ENCODE peak calls at places on chromosomes 16 and 17, in five cellular contexts. D is ACHN, A is neural crest cell, J is dorsolateral prefrontal cortex, W is cardiac muscle cell. G is an unnamed sample.

GRCh38 chr16:754208-755097 is 6.1 kb upstream of the MSLN start:
- DNase-seq in J (no peak), D (no peak), A (no peak), W (no peak), G (no peak)

GRCh38 chr16:48965391-48965790 is 316.2 kb downstream of the CBLN1 start:
- DNase-seq in D (no peak), A (no peak), W (no peak), J (no peak), G (no peak)

GRCh38 chr16:67163164-67163902 is 1.2 kb upstream of the HSF4 start:
- DNase-seq in A (no peak), D (peak; percentile 61), W (peak; percentile 56), J (peak; percentile 87), G (no peak)

GRCh38 chr17:4815043-4815675 is 8.2 kb downstream of the PLD2 start:
- DNase-seq in D (no peak), J (no peak), W (no peak), A (no peak), G (no peak)

GRCh38 chr17:79951361-79952264 is 84.1 kb downstream of the TBC1D16 start:
- DNase-seq in D (no peak), W (peak; percentile 94), J (peak; percentile 77), A (peak; percentile 42), G (peak; percentile 77)

GRCh38 chr17:39568710-39569109 is 39.0 kb downstream of the NEUROD2 start:
- DNase-seq in W (no peak), D (no peak), A (no peak), J (peak; percentile 61), G (no peak)

GRCh38 chr17:2215616-2216364 is 87.8 kb downstream of the SMG6 start:
- DNase-seq in A (no peak), W (peak; percentile 97), D (no peak), J (peak; percentile 61), G (no peak)

GRCh38 chr17:15966879-15967248 is 21.9 kb downstream of the ADORA2B start:
- DNase-seq in D (peak; percentile 47), A (peak; percentile 10), W (no peak), J (no peak), G (no peak)

GRCh38 chr17:22217135-22217534 is 524.8 kb downstream of the KCNJ18 start:
- DNase-seq in D (no peak), A (no peak), J (no peak), W (no peak), G (no peak)